ENCODE peak calls at places on chromosomes 16 and 17, in six cellular contexts. P is A549, B is K562, N is HepG2, O is IMR-90, A is GM12878. W is an unnamed sample.

GRCh38 chr17:29572691-29573557 is 4.4 kb downstream of the TP53I13 start:
- DNase-seq in P (no peak), B (peak; percentile 64), N (no peak), O (peak; percentile 56), A (no peak), W (no peak)

GRCh38 chr16:87955302-87956168 is 4.3 kb downstream of the BANP start:
- DNase-seq in P (no peak), B (no peak), N (no peak), O (peak; percentile 63), A (no peak), W (no peak)

GRCh38 chr17:57419940-57420522 is 163.7 kb downstream of the MSI2 start:
- DNase-seq in P (no peak), B (no peak), N (no peak), O (no peak), A (no peak), W (no peak)

GRCh38 chr16:17465460-17465859 is 5.3 kb downstream of the XYLT1 start:
- DNase-seq in P (no peak), B (no peak), N (no peak), O (no peak), A (no peak), W (no peak)

GRCh38 chr16:1548234-1548633 is 14.8 kb downstream of the TMEM204 start:
- DNase-seq in P (no peak), B (no peak), N (no peak), O (no peak), A (no peak), W (no peak)

GRCh38 chr17:44219126-44219635 is 294 bp downstream of the UBTF start:
- DNase-seq in P (peak; percentile 74), B (peak; percentile 79), N (peak; percentile 48), O (peak; percentile 65), A (no peak), W (peak; percentile 73)

GRCh38 chr16:2884041-2884451 is 1.0 kb downstream of the FLYWCH2 start:
- DNase-seq in P (no peak), B (no peak), N (no peak), O (no peak), A (no peak), W (no peak)

GRCh38 chr16:58099956-58100300 is 29.3 kb downstream of the CFAP20 start:
- DNase-seq in P (no peak), B (no peak), N (no peak), O (no peak), A (no peak), W (no peak)

GRCh38 chr16:48613061-48613957 is 3.3 kb upstream of the N4BP1 start:
- DNase-seq in P (no peak), B (no peak), N (peak; percentile 76), O (peak; percentile 90), A (no peak), W (no peak)

GRCh38 chr17:46995841-46996571 is 17.0 kb upstream of the RPRML start:
- DNase-seq in P (no peak), B (no peak), N (no peak), O (peak; percentile 59), A (no peak), W (no peak)

GRCh38 chr16:23377071-23377931 is 75.2 kb downstream of the SCNN1B start:
- DNase-seq in P (no peak), B (no peak), N (no peak), O (no peak), A (no peak), W (no peak)

GRCh38 chr17:32970281-32970680 is 21.4 kb upstream of the SPACA3 start:
- DNase-seq in P (no peak), B (no peak), N (no peak), O (no peak), A (peak; percentile 39), W (no peak)

GRCh38 chr16:72406390-72406789 is 234.4 kb upstream of the PMFBP1 start:
- DNase-seq in P (no peak), B (no peak), N (no peak), O (no peak), A (no peak), W (no peak)

GRCh38 chr16:57555831-57556230 is 13.4 kb downstream of the ADGRG5 start:
- DNase-seq in P (no peak), B (no peak), N (no peak), O (no peak), A (no peak), W (no peak)

GRCh38 chr17:79029327-79030009 is 5.5 kb downstream of the C1QTNF1 start:
- DNase-seq in P (no peak), B (no peak), N (no peak), O (no peak), A (no peak), W (no peak)

GRCh38 chr16:24624102-24624501 is 84.7 kb downstream of the RBBP6 start:
- DNase-seq in P (no peak), B (peak; percentile 58), N (no peak), O (no peak), A (no peak), W (no peak)

GRCh38 chr16:5461574-5461973 is 364.0 kb upstream of the EEF2KMT start:
- DNase-seq in P (no peak), B (no peak), N (no peak), O (no peak), A (no peak), W (no peak)

GRCh38 chr16:71775949-71776348 is 32.7 kb downstream of the AP1G1 start:
- DNase-seq in P (no peak), B (no peak), N (no peak), O (no peak), A (peak; percentile 15), W (no peak)

GRCh38 chr17:62140836-62141235 is 75.8 kb upstream of the MED13 start:
- DNase-seq in P (no peak), B (no peak), N (no peak), O (peak; percentile 52), A (no peak), W (no peak)

GRCh38 chr16:73193464-73193863 is 145.5 kb upstream of the ZFHX3 start:
- DNase-seq in P (no peak), B (no peak), N (no peak), O (no peak), A (no peak), W (no peak)

GRCh38 chr17:67500261-67500660 is 123.2 kb downstream of the PITPNC1 start:
- DNase-seq in P (no peak), B (no peak), N (no peak), O (peak; percentile 43), A (no peak), W (no peak)

GRCh38 chr17:64781394-64781793 is 119.3 kb upstream of the SMURF2 start:
- DNase-seq in P (no peak), B (no peak), N (no peak), O (no peak), A (no peak), W (no peak)

GRCh38 chr17:17400070-17400469 is 76.7 kb upstream of the MED9 start:
- DNase-seq in P (no peak), B (no peak), N (no peak), O (no peak), A (no peak), W (no peak)

GRCh38 chr16:23786964-23787571 is 32.2 kb downstream of the CHP2 start:
- DNase-seq in P (no peak), B (no peak), N (no peak), O (no peak), A (no peak), W (no peak)

GRCh38 chr17:17749025-17749772 is 67.9 kb downstream of the RAI1 start:
- DNase-seq in P (no peak), B (no peak), N (no peak), O (no peak), A (no peak), W (no peak)

GRCh38 chr17:4476512-4477070 is 22.1 kb upstream of the SPNS2 start:
- DNase-seq in P (no peak), B (no peak), N (no peak), O (no peak), A (no peak), W (no peak)

DNA sequence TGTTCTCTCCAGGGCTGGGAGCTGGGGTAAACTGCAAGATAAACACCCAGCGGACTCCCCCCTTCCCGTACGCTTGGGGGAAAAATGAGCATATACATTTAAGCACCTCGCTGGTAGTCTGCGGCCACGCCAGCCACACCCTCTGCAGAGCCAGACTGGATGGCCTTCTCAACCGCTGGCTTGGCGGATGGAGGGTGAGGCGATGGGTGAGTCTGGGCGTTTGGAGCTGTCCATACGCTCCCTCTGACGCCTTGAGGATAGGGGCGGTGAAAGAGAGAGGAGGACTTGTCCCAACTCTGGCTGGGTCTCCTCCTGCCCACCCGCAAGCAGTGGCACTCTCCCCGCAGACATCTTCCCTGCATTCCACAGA is 1.0 kb downstream of the ITGA3 start:
- DNase-seq in P (no peak), B (no peak), N (no peak), O (peak; percentile 64), A (no peak), W (no peak)
- TF ChIP-seq BHLHE40 in P (no peak), B (no peak), N (no peak), O (no peak), A (no peak), W (no peak)

DNA sequence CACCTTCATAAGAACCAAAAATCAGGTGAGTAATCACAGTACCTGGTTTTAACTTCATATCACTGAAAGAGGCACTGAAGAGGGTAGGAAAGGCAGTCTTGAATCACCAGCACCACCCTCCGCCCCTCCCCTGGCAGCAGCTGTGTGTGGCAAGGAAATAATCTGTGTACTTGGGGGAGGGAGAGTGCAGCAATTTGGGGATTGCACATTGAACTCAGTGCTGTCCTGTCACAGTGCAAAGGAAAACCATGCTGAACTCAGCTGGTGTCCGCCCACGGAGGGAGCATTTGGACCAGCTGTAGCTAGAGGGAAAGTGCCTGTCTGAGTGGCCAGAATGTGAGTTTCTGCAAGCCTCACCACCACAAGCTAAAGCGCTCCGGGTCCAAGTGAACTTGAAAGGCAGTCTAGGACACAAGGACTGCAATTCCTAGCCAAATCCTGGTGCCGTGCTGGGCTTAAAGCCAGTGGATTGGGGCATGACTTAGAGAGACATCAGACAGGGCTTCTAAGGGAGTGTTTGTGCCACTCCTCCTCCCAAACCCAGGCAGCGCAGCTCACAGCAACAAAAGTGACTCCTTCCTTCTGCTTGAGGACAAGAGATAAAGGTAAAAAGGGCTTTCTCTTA is 39.7 kb upstream of the ALDH3A1 start:
- DNase-seq in P (no peak), B (no peak), N (no peak), O (peak; percentile 6), A (no peak), W (no peak)
- TF ChIP-seq BHLHE40 in P (no peak), B (no peak), N (no peak), O (no peak), A (no peak), W (no peak)

DNA sequence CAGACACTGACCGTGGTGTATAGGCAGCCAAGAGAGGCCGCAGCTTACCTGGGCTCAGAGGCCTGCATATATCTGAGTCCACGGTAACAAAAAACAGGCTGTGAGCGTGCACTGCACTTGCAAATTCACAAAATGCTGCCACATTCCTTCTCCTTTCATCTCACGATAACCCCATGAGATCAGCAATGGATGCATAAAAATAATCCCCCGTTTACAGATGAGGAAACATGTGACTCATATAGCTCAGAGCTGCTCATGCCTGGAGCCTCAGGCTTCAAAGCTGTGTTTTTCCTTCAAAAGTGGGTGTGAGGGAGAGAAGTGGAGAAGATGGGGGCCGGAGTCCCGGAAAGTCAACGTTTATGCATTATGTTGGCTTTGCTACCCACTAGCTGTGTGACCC is 118.3 kb upstream of the FOXF1 start:
- DNase-seq in P (no peak), B (no peak), N (no peak), O (peak; percentile 93), A (no peak), W (no peak)
- TF ChIP-seq BHLHE40 in P (no peak), B (no peak), N (no peak), O (peak; percentile 60), A (no peak), W (no peak)

DNA sequence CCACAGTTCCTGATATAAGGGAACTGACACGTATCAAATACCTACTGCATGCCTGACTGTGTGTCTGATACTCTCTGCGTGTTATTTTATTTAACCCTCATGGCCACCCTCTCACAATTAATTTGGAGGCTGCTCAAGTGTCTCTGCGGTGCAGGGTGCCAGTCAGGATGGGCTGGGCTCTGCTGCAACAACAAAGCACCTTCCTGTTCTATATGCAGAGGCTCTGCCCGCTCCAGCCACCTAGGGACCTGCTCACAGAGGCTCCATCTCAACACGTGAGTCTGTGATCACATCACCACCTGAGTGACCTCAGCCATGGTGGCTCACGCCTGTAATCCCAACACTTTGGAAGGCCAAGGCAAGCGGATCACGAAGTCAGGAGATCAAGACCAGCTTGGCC is 87.1 kb downstream of the SLC39A11 start:
- DNase-seq in P (no peak), B (no peak), N (no peak), O (no peak), A (no peak), W (no peak)
- TF ChIP-seq BHLHE40 in P (no peak), B (no peak), N (no peak), O (no peak), A (no peak), W (no peak)